ENCODE peak calls at places on chromosomes 4 and X, in four cellular contexts. One of them, this sample, is unnamed.

GRCh38 chr4:8571702-8572685 is 8.2 kb upstream of the GPR78 start:
- DNase-seq in GM23338: no peak
- DNase-seq in A549: no peak
- DNase-seq in HCT116: no peak
- DNase-seq in this sample: no peak

GRCh38 chr4:111283066-111283677 is 660.3 kb upstream of the PITX2 start:
- DNase-seq in GM23338: peak
- DNase-seq in A549: peak
- DNase-seq in HCT116: peak
- DNase-seq in this sample: peak

GRCh38 chrX:108018659-108019381 is 26.0 kb upstream of the VSIG1 start:
- DNase-seq in GM23338: no peak
- DNase-seq in A549: no peak
- DNase-seq in HCT116: no peak
- DNase-seq in this sample: no peak

GRCh38 chr4:41066049-41066448 is 148.3 kb downstream of the APBB2 start:
- DNase-seq in GM23338: no peak
- DNase-seq in A549: no peak
- DNase-seq in HCT116: no peak
- DNase-seq in this sample: no peak

GRCh38 chr4:128288689-128289106 is 1.1 kb upstream of the PGRMC2 start:
- DNase-seq in GM23338: peak
- DNase-seq in A549: peak
- DNase-seq in HCT116: no peak
- DNase-seq in this sample: no peak

GRCh38 chr4:36165256-36166005 is 78.9 kb downstream of the ARAP2 start:
- DNase-seq in GM23338: no peak
- DNase-seq in A549: no peak
- DNase-seq in HCT116: no peak
- DNase-seq in this sample: no peak

GRCh38 chr4:156113138-156113537 is 159.5 kb upstream of the CTSO start:
- DNase-seq in GM23338: peak
- DNase-seq in A549: no peak
- DNase-seq in HCT116: no peak
- DNase-seq in this sample: peak

GRCh38 chr4:48012819-48013218 is 3.7 kb downstream of the CNGA1 start:
- DNase-seq in GM23338: no peak
- DNase-seq in A549: no peak
- DNase-seq in HCT116: no peak
- DNase-seq in this sample: no peak

GRCh38 chrX:123859409-123859827 is 435 bp upstream of the XIAP start:
- DNase-seq in GM23338: peak
- DNase-seq in A549: no peak
- DNase-seq in HCT116: no peak
- DNase-seq in this sample: no peak

GRCh38 chrX:119186194-119186593 is 49.9 kb upstream of the PGRMC1 start:
- DNase-seq in GM23338: no peak
- DNase-seq in A549: no peak
- DNase-seq in HCT116: no peak
- DNase-seq in this sample: no peak

GRCh38 chrX:37785569-37785968 is 5.7 kb downstream of the CYBB start:
- DNase-seq in GM23338: no peak
- DNase-seq in A549: no peak
- DNase-seq in HCT116: no peak
- DNase-seq in this sample: no peak

GRCh38 chr4:136829298-136829697 is 703.0 kb downstream of the PCDH18 start:
- DNase-seq in GM23338: no peak
- DNase-seq in A549: no peak
- DNase-seq in HCT116: no peak
- DNase-seq in this sample: no peak

GRCh38 chrX:69424161-69424560 is 80.0 kb upstream of the NALF2 start:
- DNase-seq in GM23338: peak
- DNase-seq in A549: peak
- DNase-seq in HCT116: peak
- DNase-seq in this sample: no peak

GRCh38 chr4:111630705-111631104 is 514.5 kb upstream of the FAM241A start:
- DNase-seq in GM23338: peak
- DNase-seq in A549: no peak
- DNase-seq in HCT116: peak
- DNase-seq in this sample: no peak

GRCh38 chr4:124903995-124904722 is 191.6 kb upstream of the ANKRD50 start:
- DNase-seq in GM23338: peak
- DNase-seq in A549: peak
- DNase-seq in HCT116: peak
- DNase-seq in this sample: no peak

GRCh38 chr4:28250646-28251045 is 1390.0 kb downstream of the STIM2 start:
- DNase-seq in GM23338: no peak
- DNase-seq in A549: no peak
- DNase-seq in HCT116: no peak
- DNase-seq in this sample: no peak

GRCh38 chr4:189385098-189385497 is 555.6 kb upstream of the FRG1 start:
- DNase-seq in GM23338: no peak
- DNase-seq in A549: no peak
- DNase-seq in HCT116: no peak
- DNase-seq in this sample: no peak
- TF ChIP-seq REST in GM23338: no peak
- TF ChIP-seq REST in A549: no peak
- TF ChIP-seq REST in HCT116: no peak
- TF ChIP-seq REST in this sample: no peak

GRCh38 chrX:121598356-121598755 is 550.9 kb downstream of the GLUD2 start:
- DNase-seq in GM23338: no peak
- DNase-seq in A549: peak
- DNase-seq in HCT116: no peak
- DNase-seq in this sample: no peak
- H3K27ac ChIP-seq in GM23338: no peak
- H3K27ac ChIP-seq in A549: no peak
- H3K27ac ChIP-seq in HCT116: no peak
- H3K27ac ChIP-seq in this sample: no peak

GRCh38 chr4:82217986-82218715 is 155.6 kb downstream of the HNRNPD start:
- DNase-seq in GM23338: peak
- DNase-seq in A549: peak
- DNase-seq in HCT116: peak
- DNase-seq in this sample: no peak
- TF ChIP-seq CTCF in GM23338: peak
- TF ChIP-seq CTCF in A549: no peak
- TF ChIP-seq CTCF in HCT116: no peak
- TF ChIP-seq CTCF in this sample: peak

GRCh38 chr4:13384055-13384454 is 100.1 kb downstream of the RAB28 start:
- DNase-seq in GM23338: no peak
- DNase-seq in A549: no peak
- DNase-seq in HCT116: no peak
- DNase-seq in this sample: no peak

GRCh38 chr4:13386405-13387107 is 97.6 kb downstream of the RAB28 start:
- DNase-seq in GM23338: no peak
- DNase-seq in A549: no peak
- DNase-seq in HCT116: no peak
- DNase-seq in this sample: no peak
- TF ChIP-seq REST in GM23338: no peak
- TF ChIP-seq REST in A549: no peak
- TF ChIP-seq REST in HCT116: no peak
- TF ChIP-seq REST in this sample: no peak

GRCh38 chr4:5710962-5711478 is at the start of gene EVC:
- DNase-seq in GM23338: peak
- DNase-seq in A549: peak
- DNase-seq in HCT116: no peak
- DNase-seq in this sample: no peak
- H3K27ac ChIP-seq in GM23338: no peak
- H3K27ac ChIP-seq in A549: peak
- H3K27ac ChIP-seq in HCT116: no peak
- H3K27ac ChIP-seq in this sample: peak

GRCh38 chrX:21355831-21356230 is 18.4 kb upstream of the CNKSR2 start:
- DNase-seq in GM23338: no peak
- DNase-seq in A549: no peak
- DNase-seq in HCT116: no peak
- DNase-seq in this sample: no peak

DNA sequence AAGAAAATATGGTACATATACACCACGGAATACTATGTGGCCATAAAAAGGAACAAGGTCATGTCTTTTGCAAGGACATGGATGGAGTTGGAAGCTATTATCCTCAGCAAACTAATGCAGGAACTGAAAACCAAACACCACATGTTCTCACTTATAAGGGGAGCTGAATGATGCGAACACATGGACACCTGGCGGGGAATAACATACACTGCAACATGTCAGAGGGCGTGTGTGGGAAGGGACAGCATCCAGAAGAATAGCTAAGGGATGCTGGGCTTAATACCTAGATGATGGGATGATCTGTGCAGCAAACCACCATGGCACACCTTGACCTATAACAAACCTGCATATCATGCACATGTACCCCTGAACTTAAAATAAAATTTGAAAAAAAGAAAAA is 19.5 kb upstream of the CNKSR2 start:
- DNase-seq in GM23338: no peak
- DNase-seq in A549: no peak
- DNase-seq in HCT116: no peak
- DNase-seq in this sample: no peak
- TF ChIP-seq CTCF in GM23338: no peak
- TF ChIP-seq CTCF in A549: no peak
- TF ChIP-seq CTCF in HCT116: no peak
- TF ChIP-seq CTCF in this sample: peak

This sample was measured in Panc1.